ENCODE peak calls at places on chromosome 18, in eight cellular contexts. One of them, this sample, is unnamed.

GRCh38 chr18:35029770-35030169 is 11.4 kb upstream of the MAPRE2 start:
- DNase-seq in fibroblast of lung: peak
- DNase-seq in AG04450: no peak
- DNase-seq in tibial artery: no peak
- DNase-seq in mesothelial cell of epicardium: no peak
- DNase-seq in OCI-LY7: peak
- DNase-seq in foreskin fibroblast: no peak
- DNase-seq in fibroblast of the aortic adventitia: no peak
- DNase-seq in this sample: peak

GRCh38 chr18:10900435-10900834 is 248.9 kb downstream of the PIEZO2 start:
- DNase-seq in fibroblast of the aortic adventitia: no peak
- DNase-seq in foreskin fibroblast: no peak
- DNase-seq in mesothelial cell of epicardium: no peak
- DNase-seq in OCI-LY7: no peak
- DNase-seq in fibroblast of lung: no peak
- DNase-seq in AG04450: no peak
- DNase-seq in tibial artery: no peak
- DNase-seq in this sample: no peak

GRCh38 chr18:66993492-66993891 is 389.6 kb upstream of the CDH19 start:
- DNase-seq in mesothelial cell of epicardium: no peak
- DNase-seq in fibroblast of the aortic adventitia: no peak
- DNase-seq in tibial artery: no peak
- DNase-seq in foreskin fibroblast: no peak
- DNase-seq in fibroblast of lung: no peak
- DNase-seq in OCI-LY7: no peak
- DNase-seq in AG04450: no peak
- DNase-seq in this sample: no peak

GRCh38 chr18:22348521-22349316 is 69.0 kb downstream of the CTAGE1 start:
- DNase-seq in mesothelial cell of epicardium: peak
- DNase-seq in tibial artery: peak
- DNase-seq in fibroblast of lung: peak
- DNase-seq in foreskin fibroblast: no peak
- DNase-seq in AG04450: no peak
- DNase-seq in OCI-LY7: no peak
- DNase-seq in fibroblast of the aortic adventitia: peak
- DNase-seq in this sample: no peak

GRCh38 chr18:78642561-78643398 is 336.8 kb upstream of the SALL3 start:
- DNase-seq in fibroblast of lung: no peak
- DNase-seq in OCI-LY7: peak
- DNase-seq in tibial artery: no peak
- DNase-seq in foreskin fibroblast: no peak
- DNase-seq in mesothelial cell of epicardium: no peak
- DNase-seq in AG04450: no peak
- DNase-seq in fibroblast of the aortic adventitia: no peak
- DNase-seq in this sample: no peak

GRCh38 chr18:78986018-78986481 is 6.4 kb downstream of the SALL3 start:
- DNase-seq in fibroblast of lung: no peak
- DNase-seq in OCI-LY7: peak
- DNase-seq in tibial artery: no peak
- DNase-seq in mesothelial cell of epicardium: no peak
- DNase-seq in foreskin fibroblast: no peak
- DNase-seq in fibroblast of the aortic adventitia: no peak
- DNase-seq in AG04450: no peak
- DNase-seq in this sample: no peak

GRCh38 chr18:7980661-7981060 is 413.5 kb downstream of the PTPRM start:
- DNase-seq in fibroblast of lung: no peak
- DNase-seq in foreskin fibroblast: no peak
- DNase-seq in fibroblast of the aortic adventitia: peak
- DNase-seq in mesothelial cell of epicardium: no peak
- DNase-seq in AG04450: no peak
- DNase-seq in OCI-LY7: no peak
- DNase-seq in tibial artery: no peak
- DNase-seq in this sample: no peak

GRCh38 chr18:76518543-76519155 is 23.6 kb upstream of the ZNF516 start:
- DNase-seq in foreskin fibroblast: peak
- DNase-seq in fibroblast of lung: peak
- DNase-seq in tibial artery: peak
- DNase-seq in OCI-LY7: no peak
- DNase-seq in fibroblast of the aortic adventitia: peak
- DNase-seq in mesothelial cell of epicardium: no peak
- DNase-seq in AG04450: no peak
- DNase-seq in this sample: no peak

GRCh38 chr18:77054288-77054605 is 78.3 kb downstream of the MBP start:
- DNase-seq in OCI-LY7: peak
- DNase-seq in mesothelial cell of epicardium: no peak
- DNase-seq in AG04450: no peak
- DNase-seq in tibial artery: no peak
- DNase-seq in foreskin fibroblast: no peak
- DNase-seq in fibroblast of lung: no peak
- DNase-seq in fibroblast of the aortic adventitia: no peak
- DNase-seq in this sample: no peak

GRCh38 chr18:51006061-51006818 is 23.8 kb upstream of the SMAD4 start:
- DNase-seq in fibroblast of lung: no peak
- DNase-seq in foreskin fibroblast: no peak
- DNase-seq in tibial artery: no peak
- DNase-seq in AG04450: no peak
- DNase-seq in fibroblast of the aortic adventitia: no peak
- DNase-seq in mesothelial cell of epicardium: no peak
- DNase-seq in OCI-LY7: no peak
- DNase-seq in this sample: no peak

GRCh38 chr18:77062518-77063003 is 70.0 kb downstream of the MBP start:
- DNase-seq in fibroblast of lung: peak
- DNase-seq in AG04450: peak
- DNase-seq in mesothelial cell of epicardium: no peak
- DNase-seq in fibroblast of the aortic adventitia: peak
- DNase-seq in OCI-LY7: peak
- DNase-seq in foreskin fibroblast: no peak
- DNase-seq in tibial artery: no peak
- DNase-seq in this sample: no peak

GRCh38 chr18:37565985-37566478 is 434 bp upstream of the CELF4 start:
- DNase-seq in OCI-LY7: no peak
- DNase-seq in foreskin fibroblast: peak
- DNase-seq in fibroblast of the aortic adventitia: peak
- DNase-seq in fibroblast of lung: peak
- DNase-seq in tibial artery: no peak
- DNase-seq in mesothelial cell of epicardium: peak
- DNase-seq in AG04450: no peak
- DNase-seq in this sample: peak

GRCh38 chr18:2304378-2305175 is 266.7 kb downstream of the METTL4 start:
- DNase-seq in foreskin fibroblast: no peak
- DNase-seq in fibroblast of the aortic adventitia: peak
- DNase-seq in mesothelial cell of epicardium: no peak
- DNase-seq in tibial artery: no peak
- DNase-seq in AG04450: no peak
- DNase-seq in fibroblast of lung: no peak
- DNase-seq in OCI-LY7: no peak
- DNase-seq in this sample: no peak

GRCh38 chr18:79585395-79586370 is 93.9 kb upstream of the CTDP1 start:
- DNase-seq in OCI-LY7: peak
- DNase-seq in fibroblast of the aortic adventitia: no peak
- DNase-seq in tibial artery: peak
- DNase-seq in foreskin fibroblast: no peak
- DNase-seq in AG04450: no peak
- DNase-seq in mesothelial cell of epicardium: peak
- DNase-seq in fibroblast of lung: no peak
- DNase-seq in this sample: no peak

GRCh38 chr18:56702946-56703345 is 51.8 kb downstream of the WDR7 start:
- DNase-seq in fibroblast of lung: peak
- DNase-seq in OCI-LY7: peak
- DNase-seq in AG04450: no peak
- DNase-seq in fibroblast of the aortic adventitia: peak
- DNase-seq in mesothelial cell of epicardium: no peak
- DNase-seq in tibial artery: no peak
- DNase-seq in foreskin fibroblast: peak
- DNase-seq in this sample: peak

GRCh38 chr18:77632738-77633137 is 383.1 kb downstream of the GALR1 start:
- DNase-seq in mesothelial cell of epicardium: no peak
- DNase-seq in tibial artery: no peak
- DNase-seq in foreskin fibroblast: no peak
- DNase-seq in AG04450: no peak
- DNase-seq in fibroblast of the aortic adventitia: no peak
- DNase-seq in fibroblast of lung: no peak
- DNase-seq in OCI-LY7: peak
- DNase-seq in this sample: no peak

DNA sequence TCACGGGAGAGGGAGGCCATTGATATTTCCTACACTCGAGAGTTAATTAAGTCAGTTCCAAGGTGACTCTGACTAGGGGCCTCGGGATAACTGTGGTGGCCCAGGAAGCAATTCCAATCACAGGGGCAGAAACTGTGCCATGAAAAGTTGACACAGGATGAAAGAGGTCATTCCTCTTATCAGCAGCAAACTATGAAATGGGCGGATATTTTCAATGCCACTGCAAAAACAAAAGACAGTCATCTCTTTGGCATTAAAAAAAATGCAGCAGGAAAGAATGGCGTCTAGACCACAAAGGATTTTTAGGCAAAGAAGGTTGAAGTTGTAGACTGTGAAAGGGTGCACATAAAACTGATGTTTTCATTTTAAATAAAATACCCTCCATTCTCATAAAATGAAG is 50.0 kb downstream of the TGIF1 start:
- DNase-seq in foreskin fibroblast: no peak
- DNase-seq in fibroblast of the aortic adventitia: peak
- DNase-seq in OCI-LY7: no peak
- DNase-seq in AG04450: no peak
- DNase-seq in fibroblast of lung: no peak
- DNase-seq in mesothelial cell of epicardium: no peak
- DNase-seq in tibial artery: no peak
- DNase-seq in this sample: no peak
- TF ChIP-seq CTCF in foreskin fibroblast: no peak
- TF ChIP-seq CTCF in fibroblast of the aortic adventitia: no peak
- TF ChIP-seq CTCF in OCI-LY7: no peak
- TF ChIP-seq CTCF in AG04450: no peak
- TF ChIP-seq CTCF in fibroblast of lung: no peak
- TF ChIP-seq CTCF in mesothelial cell of epicardium: no peak
- TF ChIP-seq CTCF in tibial artery: no peak
- TF ChIP-seq CTCF in this sample: no peak

GRCh38 chr18:43420091-43420490 is 142.8 kb upstream of the SYT4 start:
- DNase-seq in fibroblast of lung: no peak
- DNase-seq in AG04450: no peak
- DNase-seq in OCI-LY7: no peak
- DNase-seq in tibial artery: no peak
- DNase-seq in foreskin fibroblast: no peak
- DNase-seq in mesothelial cell of epicardium: no peak
- DNase-seq in fibroblast of the aortic adventitia: no peak
- DNase-seq in this sample: no peak

GRCh38 chr18:43422483-43422882 is 145.2 kb upstream of the SYT4 start:
- DNase-seq in AG04450: no peak
- DNase-seq in foreskin fibroblast: no peak
- DNase-seq in mesothelial cell of epicardium: no peak
- DNase-seq in fibroblast of lung: peak
- DNase-seq in OCI-LY7: no peak
- DNase-seq in tibial artery: no peak
- DNase-seq in fibroblast of the aortic adventitia: no peak
- DNase-seq in this sample: no peak

GRCh38 chr18:43420950-43421349 is 143.7 kb upstream of the SYT4 start:
- DNase-seq in AG04450: no peak
- DNase-seq in mesothelial cell of epicardium: no peak
- DNase-seq in fibroblast of the aortic adventitia: no peak
- DNase-seq in fibroblast of lung: no peak
- DNase-seq in tibial artery: no peak
- DNase-seq in foreskin fibroblast: no peak
- DNase-seq in OCI-LY7: no peak
- DNase-seq in this sample: no peak
- TF ChIP-seq CTCF in AG04450: no peak
- TF ChIP-seq CTCF in mesothelial cell of epicardium: no peak
- TF ChIP-seq CTCF in fibroblast of the aortic adventitia: no peak
- TF ChIP-seq CTCF in fibroblast of lung: no peak
- TF ChIP-seq CTCF in tibial artery: no peak
- TF ChIP-seq CTCF in foreskin fibroblast: no peak
- TF ChIP-seq CTCF in OCI-LY7: peak
- TF ChIP-seq CTCF in this sample: no peak

DNA sequence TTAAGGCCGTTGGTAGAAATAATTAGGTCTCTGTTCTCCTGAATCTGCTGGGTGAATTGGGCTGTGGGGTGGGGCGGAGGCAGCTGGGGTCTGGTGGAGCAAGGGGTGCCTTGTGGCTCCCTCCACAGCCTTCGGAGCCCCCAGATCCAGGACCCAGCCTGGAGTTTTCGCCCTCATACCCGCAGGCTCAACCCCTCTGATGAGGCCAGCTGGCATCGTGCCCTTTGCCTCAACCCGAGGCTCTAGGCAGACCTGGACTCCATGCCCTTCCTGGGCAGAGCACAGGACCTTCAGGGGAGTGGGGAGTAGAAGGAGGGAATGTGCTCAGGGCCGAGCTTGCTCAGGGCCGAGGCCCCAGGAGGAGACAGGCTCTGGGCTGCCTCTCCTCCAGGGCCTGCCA is 50.3 kb upstream of the SMAD7 start:
- DNase-seq in mesothelial cell of epicardium: no peak
- DNase-seq in fibroblast of lung: no peak
- DNase-seq in OCI-LY7: no peak
- DNase-seq in AG04450: no peak
- DNase-seq in tibial artery: no peak
- DNase-seq in foreskin fibroblast: no peak
- DNase-seq in fibroblast of the aortic adventitia: no peak
- DNase-seq in this sample: no peak
- TF ChIP-seq CTCF in mesothelial cell of epicardium: no peak
- TF ChIP-seq CTCF in fibroblast of lung: no peak
- TF ChIP-seq CTCF in OCI-LY7: no peak
- TF ChIP-seq CTCF in AG04450: no peak
- TF ChIP-seq CTCF in tibial artery: no peak
- TF ChIP-seq CTCF in foreskin fibroblast: no peak
- TF ChIP-seq CTCF in fibroblast of the aortic adventitia: no peak
- TF ChIP-seq CTCF in this sample: no peak

GRCh38 chr18:54607213-54607934 is 16.3 kb downstream of the DYNAP start:
- DNase-seq in fibroblast of the aortic adventitia: peak
- DNase-seq in mesothelial cell of epicardium: no peak
- DNase-seq in AG04450: no peak
- DNase-seq in fibroblast of lung: no peak
- DNase-seq in tibial artery: no peak
- DNase-seq in OCI-LY7: no peak
- DNase-seq in foreskin fibroblast: no peak
- DNase-seq in this sample: no peak
- TF ChIP-seq CTCF in fibroblast of the aortic adventitia: no peak
- TF ChIP-seq CTCF in mesothelial cell of epicardium: no peak
- TF ChIP-seq CTCF in AG04450: no peak
- TF ChIP-seq CTCF in fibroblast of lung: no peak
- TF ChIP-seq CTCF in tibial artery: no peak
- TF ChIP-seq CTCF in OCI-LY7: no peak
- TF ChIP-seq CTCF in foreskin fibroblast: no peak
- TF ChIP-seq CTCF in this sample: no peak